ENCODE peak calls at places on chromosome 18, in six cellular contexts. One of them, this sample, is unnamed.

GRCh38 chr18:51153659-51154371 is 43.7 kb downstream of the MEX3C start:
- DNase-seq in sigmoid colon: no peak
- DNase-seq in A549: no peak
- DNase-seq in esophagus muscularis mucosa: peak
- DNase-seq in SK-N-SH: peak
- DNase-seq in stomach: no peak
- DNase-seq in this sample: no peak

GRCh38 chr18:55650363-55650870 is 62.4 kb upstream of the TCF4 start:
- DNase-seq in sigmoid colon: no peak
- DNase-seq in A549: no peak
- DNase-seq in esophagus muscularis mucosa: no peak
- DNase-seq in SK-N-SH: no peak
- DNase-seq in stomach: no peak
- DNase-seq in this sample: no peak

GRCh38 chr18:79870369-79871025 is 72.8 kb downstream of the KCNG2 start:
- DNase-seq in sigmoid colon: no peak
- DNase-seq in A549: no peak
- DNase-seq in esophagus muscularis mucosa: no peak
- DNase-seq in SK-N-SH: peak
- DNase-seq in stomach: no peak
- DNase-seq in this sample: no peak

GRCh38 chr18:74515620-74516231 is 18.6 kb upstream of the CNDP1 start:
- DNase-seq in sigmoid colon: peak
- DNase-seq in A549: no peak
- DNase-seq in esophagus muscularis mucosa: no peak
- DNase-seq in SK-N-SH: no peak
- DNase-seq in stomach: peak
- DNase-seq in this sample: no peak

GRCh38 chr18:26051845-26052244 is 38.6 kb downstream of the SS18 start:
- DNase-seq in sigmoid colon: no peak
- DNase-seq in A549: no peak
- DNase-seq in esophagus muscularis mucosa: no peak
- DNase-seq in SK-N-SH: peak
- DNase-seq in stomach: no peak
- DNase-seq in this sample: no peak

GRCh38 chr18:25590456-25590855 is 238.5 kb upstream of the ZNF521 start:
- DNase-seq in sigmoid colon: no peak
- DNase-seq in A549: no peak
- DNase-seq in esophagus muscularis mucosa: no peak
- DNase-seq in SK-N-SH: no peak
- DNase-seq in stomach: no peak
- DNase-seq in this sample: no peak

GRCh38 chr18:13303761-13304364 is 85.3 kb downstream of the LDLRAD4 start:
- DNase-seq in sigmoid colon: no peak
- DNase-seq in A549: no peak
- DNase-seq in esophagus muscularis mucosa: no peak
- DNase-seq in SK-N-SH: no peak
- DNase-seq in stomach: no peak
- DNase-seq in this sample: no peak

GRCh38 chr18:74778191-74778847 is 180.6 kb downstream of the ZNF407 start:
- DNase-seq in sigmoid colon: no peak
- DNase-seq in A549: no peak
- DNase-seq in esophagus muscularis mucosa: no peak
- DNase-seq in SK-N-SH: no peak
- DNase-seq in stomach: no peak
- DNase-seq in this sample: no peak

GRCh38 chr18:79736846-79737245 is 57.2 kb downstream of the CTDP1 start:
- DNase-seq in sigmoid colon: peak
- DNase-seq in A549: no peak
- DNase-seq in esophagus muscularis mucosa: no peak
- DNase-seq in SK-N-SH: no peak
- DNase-seq in stomach: no peak
- DNase-seq in this sample: peak

GRCh38 chr18:30889582-30890301 is 152.8 kb downstream of the DSC3 start:
- DNase-seq in sigmoid colon: no peak
- DNase-seq in A549: peak
- DNase-seq in esophagus muscularis mucosa: no peak
- DNase-seq in SK-N-SH: peak
- DNase-seq in stomach: no peak
- DNase-seq in this sample: no peak

GRCh38 chr18:79478484-79479113 is 82.9 kb downstream of the NFATC1 start:
- DNase-seq in sigmoid colon: peak
- DNase-seq in A549: no peak
- DNase-seq in esophagus muscularis mucosa: no peak
- DNase-seq in SK-N-SH: no peak
- DNase-seq in stomach: no peak
- DNase-seq in this sample: peak

GRCh38 chr18:13259701-13260100 is 41.1 kb downstream of the LDLRAD4 start:
- DNase-seq in sigmoid colon: no peak
- DNase-seq in A549: no peak
- DNase-seq in esophagus muscularis mucosa: no peak
- DNase-seq in SK-N-SH: no peak
- DNase-seq in stomach: no peak
- DNase-seq in this sample: no peak

GRCh38 chr18:67433971-67434370 is 82.5 kb downstream of the DSEL start:
- DNase-seq in sigmoid colon: no peak
- DNase-seq in A549: no peak
- DNase-seq in esophagus muscularis mucosa: no peak
- DNase-seq in SK-N-SH: no peak
- DNase-seq in stomach: no peak
- DNase-seq in this sample: no peak

GRCh38 chr18:24246143-24246542 is 107.3 kb downstream of the CABYR start:
- DNase-seq in sigmoid colon: no peak
- DNase-seq in A549: no peak
- DNase-seq in esophagus muscularis mucosa: no peak
- DNase-seq in SK-N-SH: no peak
- DNase-seq in stomach: no peak
- DNase-seq in this sample: no peak

GRCh38 chr18:71008257-71008656 is 719.4 kb downstream of the SOCS6 start:
- DNase-seq in sigmoid colon: no peak
- DNase-seq in A549: no peak
- DNase-seq in esophagus muscularis mucosa: no peak
- DNase-seq in SK-N-SH: no peak
- DNase-seq in stomach: no peak
- DNase-seq in this sample: no peak

GRCh38 chr18:36419913-36420531 is 122.5 kb downstream of the FHOD3 start:
- DNase-seq in sigmoid colon: no peak
- DNase-seq in A549: peak
- DNase-seq in esophagus muscularis mucosa: no peak
- DNase-seq in SK-N-SH: no peak
- DNase-seq in stomach: no peak
- DNase-seq in this sample: no peak

GRCh38 chr18:35005963-35006577 is 35.1 kb upstream of the MAPRE2 start:
- DNase-seq in sigmoid colon: no peak
- DNase-seq in A549: peak
- DNase-seq in esophagus muscularis mucosa: no peak
- DNase-seq in SK-N-SH: peak
- DNase-seq in stomach: no peak
- DNase-seq in this sample: no peak

GRCh38 chr18:49277395-49278036 is 182.9 kb downstream of the DYM start:
- DNase-seq in sigmoid colon: no peak
- DNase-seq in A549: no peak
- DNase-seq in esophagus muscularis mucosa: no peak
- DNase-seq in SK-N-SH: no peak
- DNase-seq in stomach: no peak
- DNase-seq in this sample: no peak

GRCh38 chr18:62258606-62259005 is 66.5 kb upstream of the TNFRSF11A start:
- DNase-seq in sigmoid colon: no peak
- DNase-seq in A549: no peak
- DNase-seq in esophagus muscularis mucosa: no peak
- DNase-seq in SK-N-SH: no peak
- DNase-seq in stomach: no peak
- DNase-seq in this sample: no peak

GRCh38 chr18:50113726-50114125 is 81.2 kb downstream of the MYO5B start:
- DNase-seq in sigmoid colon: no peak
- DNase-seq in A549: no peak
- DNase-seq in esophagus muscularis mucosa: no peak
- DNase-seq in SK-N-SH: no peak
- DNase-seq in stomach: no peak
- DNase-seq in this sample: no peak

GRCh38 chr18:51617167-51617566 is 419.7 kb upstream of the MEX3C start:
- DNase-seq in sigmoid colon: no peak
- DNase-seq in A549: peak
- DNase-seq in esophagus muscularis mucosa: no peak
- DNase-seq in SK-N-SH: no peak
- DNase-seq in stomach: no peak
- DNase-seq in this sample: no peak

GRCh38 chr18:55268146-55268545 is 308.9 kb upstream of the CCDC68 start:
- DNase-seq in sigmoid colon: no peak
- DNase-seq in A549: no peak
- DNase-seq in esophagus muscularis mucosa: no peak
- DNase-seq in SK-N-SH: no peak
- DNase-seq in stomach: no peak
- DNase-seq in this sample: no peak

GRCh38 chr18:33495278-33495677 is 54.8 kb upstream of the CCDC178 start:
- DNase-seq in sigmoid colon: no peak
- DNase-seq in A549: peak
- DNase-seq in esophagus muscularis mucosa: no peak
- DNase-seq in SK-N-SH: peak
- DNase-seq in stomach: no peak
- DNase-seq in this sample: no peak

GRCh38 chr18:32775628-32776027 is 2.8 kb upstream of the KLHL14 start:
- DNase-seq in sigmoid colon: no peak
- DNase-seq in A549: no peak
- DNase-seq in esophagus muscularis mucosa: no peak
- DNase-seq in SK-N-SH: no peak
- DNase-seq in stomach: no peak
- DNase-seq in this sample: no peak

GRCh38 chr18:744824-745597 is 32.6 kb upstream of the ENOSF1 start:
- DNase-seq in sigmoid colon: no peak
- DNase-seq in A549: no peak
- DNase-seq in esophagus muscularis mucosa: no peak
- DNase-seq in SK-N-SH: no peak
- DNase-seq in stomach: no peak
- DNase-seq in this sample: no peak
- TF ChIP-seq EP300 in sigmoid colon: no peak
- TF ChIP-seq EP300 in A549: no peak
- TF ChIP-seq EP300 in esophagus muscularis mucosa: no peak
- TF ChIP-seq EP300 in SK-N-SH: no peak
- TF ChIP-seq EP300 in stomach: no peak
- TF ChIP-seq EP300 in this sample: no peak

GRCh38 chr18:76567835-76568445 is 72.9 kb upstream of the ZNF516 start:
- DNase-seq in sigmoid colon: no peak
- DNase-seq in A549: no peak
- DNase-seq in esophagus muscularis mucosa: no peak
- DNase-seq in SK-N-SH: no peak
- DNase-seq in stomach: no peak
- DNase-seq in this sample: no peak

GRCh38 chr18:76566987-76567386 is 71.9 kb upstream of the ZNF516 start:
- DNase-seq in sigmoid colon: no peak
- DNase-seq in A549: no peak
- DNase-seq in esophagus muscularis mucosa: peak
- DNase-seq in SK-N-SH: no peak
- DNase-seq in stomach: no peak
- DNase-seq in this sample: no peak

GRCh38 chr18:76564636-76565237 is 69.7 kb upstream of the ZNF516 start:
- DNase-seq in sigmoid colon: no peak
- DNase-seq in A549: no peak
- DNase-seq in esophagus muscularis mucosa: peak
- DNase-seq in SK-N-SH: no peak
- DNase-seq in stomach: no peak
- DNase-seq in this sample: no peak

GRCh38 chr18:76564117-76564516 is 69.1 kb upstream of the ZNF516 start:
- DNase-seq in sigmoid colon: no peak
- DNase-seq in A549: no peak
- DNase-seq in esophagus muscularis mucosa: no peak
- DNase-seq in SK-N-SH: no peak
- DNase-seq in stomach: no peak
- DNase-seq in this sample: no peak

DNA sequence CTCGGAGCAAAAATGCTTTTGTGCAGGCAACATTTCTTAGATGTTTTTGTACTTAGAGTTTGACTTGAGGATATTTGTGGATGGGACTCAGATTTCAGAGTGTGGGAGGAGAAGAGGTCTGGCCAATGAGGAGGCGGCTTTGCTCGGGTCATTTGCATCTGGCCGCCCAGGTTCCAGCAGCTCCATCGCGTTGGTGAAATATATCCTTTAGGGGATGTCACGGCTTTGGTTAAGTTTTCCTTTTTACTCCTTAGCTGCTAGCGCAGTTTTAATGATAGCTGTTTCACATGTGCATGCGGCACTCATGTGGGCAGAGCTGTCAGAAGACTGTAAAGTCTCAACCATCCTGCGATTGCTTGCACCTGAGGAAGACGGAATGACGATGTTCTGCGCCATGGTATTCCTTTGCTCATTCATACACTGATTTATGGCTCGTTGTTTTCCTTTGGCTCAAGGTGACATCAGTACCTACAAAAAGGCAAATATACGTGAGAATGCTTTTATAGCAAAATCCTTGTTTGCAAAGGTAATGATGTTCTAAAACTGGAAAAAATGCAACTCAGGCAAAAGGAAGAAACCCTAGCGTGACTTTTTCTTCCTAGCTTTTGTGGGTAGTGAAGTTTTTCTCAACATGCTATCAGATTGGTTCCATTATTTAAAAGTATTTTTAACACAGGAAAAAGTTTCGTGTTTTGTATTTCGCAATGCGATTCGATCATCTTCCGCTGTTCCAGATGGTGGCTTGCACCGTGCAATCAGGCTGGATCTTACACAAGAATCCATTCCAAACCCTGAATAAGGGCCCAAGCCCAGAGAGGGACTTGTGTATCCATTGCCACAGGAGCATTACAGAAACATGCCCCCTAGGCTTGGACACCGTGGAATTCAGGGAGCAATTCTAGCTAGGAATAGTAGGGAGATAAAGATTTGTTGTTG is 70.5 kb upstream of the ZNF516 start:
- DNase-seq in sigmoid colon: peak
- DNase-seq in A549: peak
- DNase-seq in esophagus muscularis mucosa: peak
- DNase-seq in SK-N-SH: peak
- DNase-seq in stomach: peak
- DNase-seq in this sample: peak
- TF ChIP-seq EP300 in sigmoid colon: no peak
- TF ChIP-seq EP300 in A549: no peak
- TF ChIP-seq EP300 in esophagus muscularis mucosa: no peak
- TF ChIP-seq EP300 in SK-N-SH: no peak
- TF ChIP-seq EP300 in stomach: no peak
- TF ChIP-seq EP300 in this sample: no peak

GRCh38 chr18:42228581-42228980 is 273.5 kb downstream of the PIK3C3 start:
- DNase-seq in sigmoid colon: no peak
- DNase-seq in A549: no peak
- DNase-seq in esophagus muscularis mucosa: no peak
- DNase-seq in SK-N-SH: no peak
- DNase-seq in stomach: no peak
- DNase-seq in this sample: no peak
- TF ChIP-seq EP300 in sigmoid colon: no peak
- TF ChIP-seq EP300 in A549: no peak
- TF ChIP-seq EP300 in esophagus muscularis mucosa: no peak
- TF ChIP-seq EP300 in SK-N-SH: no peak
- TF ChIP-seq EP300 in stomach: no peak
- TF ChIP-seq EP300 in this sample: no peak

DNA sequence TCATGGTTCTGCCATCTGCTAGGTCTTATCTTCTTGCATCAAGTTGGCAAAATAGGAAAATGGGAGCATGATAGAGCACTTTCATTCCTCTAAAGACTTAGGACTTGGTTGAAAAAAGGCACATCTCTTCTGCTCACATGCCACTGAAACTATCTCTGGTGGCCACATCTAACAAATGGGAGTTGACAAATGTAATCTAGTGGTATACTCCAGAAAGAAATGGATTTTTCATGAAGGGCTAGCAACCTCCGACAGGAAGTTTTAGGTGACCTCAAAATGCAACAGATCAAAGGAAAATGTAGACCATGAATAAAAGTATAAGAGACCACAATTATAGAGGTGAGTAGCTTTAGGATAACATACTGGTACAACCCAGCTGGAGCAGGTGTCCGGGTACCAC is 224.1 kb downstream of the SETBP1 start:
- DNase-seq in sigmoid colon: no peak
- DNase-seq in A549: no peak
- DNase-seq in esophagus muscularis mucosa: no peak
- DNase-seq in SK-N-SH: no peak
- DNase-seq in stomach: no peak
- DNase-seq in this sample: no peak
- TF ChIP-seq EP300 in sigmoid colon: no peak
- TF ChIP-seq EP300 in A549: no peak
- TF ChIP-seq EP300 in esophagus muscularis mucosa: no peak
- TF ChIP-seq EP300 in SK-N-SH: no peak
- TF ChIP-seq EP300 in stomach: no peak
- TF ChIP-seq EP300 in this sample: no peak